ENCODE peak calls at places on chromosomes 12 and 14, in eight cellular contexts. F is uterus; Y is spleen; Q is pancreas; O is adipocyte; H is fibroblast of lung; K is CD8-positive, alpha-beta T cell; I is tibial nerve. Z is an unnamed sample.

GRCh38 chr14:88825078-88825458 is 617 bp downstream of the TTC8 start:
- DNase-seq in O (peak; percentile 30), K (no peak), F (no peak), Y (no peak), H (peak; percentile 45), I (no peak), Q (no peak), Z (no peak)

GRCh38 chr12:128729628-128730121 is 94.1 kb downstream of the SLC15A4 start:
- DNase-seq in H (no peak), Y (no peak), K (no peak), O (no peak), Q (no peak), F (no peak), I (no peak), Z (no peak)

GRCh38 chr12:75850751-75851462 is 180.7 kb downstream of the PHLDA1 start:
- DNase-seq in Y (no peak), I (no peak), Q (no peak), O (peak; percentile 44), F (no peak), H (peak; percentile 76), K (no peak), Z (no peak)

GRCh38 chr14:88910386-88910785 is 85.9 kb downstream of the TTC8 start:
- DNase-seq in Q (peak; percentile 45), F (no peak), I (no peak), H (no peak), O (no peak), K (no peak), Y (no peak), Z (no peak)

GRCh38 chr14:92546347-92547053 is 32.9 kb downstream of the RIN3 start:
- DNase-seq in H (peak; percentile 73), O (no peak), Y (no peak), K (no peak), Q (no peak), F (no peak), I (no peak), Z (no peak)

GRCh38 chr12:26721800-26722199 is 111.2 kb downstream of the ITPR2 start:
- DNase-seq in Q (no peak), F (no peak), O (no peak), K (no peak), H (no peak), Y (no peak), I (no peak), Z (no peak)

GRCh38 chr12:112239881-112240280 is 114.5 kb downstream of the TRAFD1 start:
- DNase-seq in I (no peak), K (no peak), Y (no peak), O (no peak), F (no peak), H (no peak), Q (no peak), Z (no peak)

GRCh38 chr14:37114559-37114958 is 57.8 kb downstream of the SLC25A21 start:
- DNase-seq in K (no peak), O (no peak), Y (no peak), F (no peak), H (no peak), Q (no peak), I (no peak), Z (no peak)

GRCh38 chr12:125683748-125684381 is 618.6 kb downstream of the AACS start:
- DNase-seq in I (no peak), Q (peak; percentile 82), Y (no peak), O (no peak), F (no peak), H (no peak), K (no peak), Z (peak; percentile 18)

GRCh38 chr14:32985881-32986280 is 47.2 kb downstream of the NPAS3 start:
- DNase-seq in K (no peak), H (peak; percentile 50), Y (no peak), Q (no peak), O (no peak), F (no peak), I (no peak), Z (no peak)

GRCh38 chr12:65685514-65685913 is 138.8 kb upstream of the HMGA2 start:
- DNase-seq in Q (no peak), O (peak; percentile 56), Y (no peak), K (no peak), I (no peak), H (no peak), F (no peak), Z (no peak)

GRCh38 chr12:43580601-43581000 is 28.6 kb upstream of the ADAMTS20 start:
- DNase-seq in K (no peak), I (no peak), H (no peak), Y (no peak), O (no peak), Q (no peak), F (no peak), Z (no peak)

DNA sequence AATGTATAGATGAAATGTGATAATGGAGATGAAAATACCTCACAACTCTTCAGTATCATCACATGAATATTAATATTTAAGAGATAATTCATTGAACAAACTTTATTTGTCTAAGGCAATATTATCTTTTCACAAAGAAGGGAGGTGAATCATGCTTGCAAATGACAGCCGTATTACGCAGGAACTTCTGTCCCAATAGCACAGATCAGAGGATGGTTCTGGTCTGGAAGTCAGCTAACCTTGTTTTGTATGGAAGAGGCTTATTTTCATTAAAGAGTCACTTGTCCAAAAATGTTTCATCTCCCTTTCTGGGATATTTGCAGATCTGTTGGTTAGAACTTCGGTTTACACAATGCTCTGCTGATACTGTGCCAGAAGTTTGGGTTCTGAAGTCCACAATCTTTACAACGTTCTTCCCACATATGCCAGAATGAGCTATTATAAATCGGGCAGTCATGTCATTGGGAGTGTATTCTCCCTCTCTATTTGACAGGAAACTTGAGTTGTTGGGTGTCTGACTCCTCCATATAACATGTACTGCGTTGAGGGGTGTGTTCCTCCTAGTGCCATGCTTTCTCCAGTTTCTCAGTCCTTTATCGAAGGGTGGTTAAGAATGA is 29.8 kb downstream of the YY1 start:
- DNase-seq in F (no peak), O (no peak), K (no peak), Y (no peak), I (no peak), H (no peak), Q (no peak), Z (no peak)
- H3K4me1 ChIP-seq in F (no peaks in the 10 kb centered on the region), O (peaks cover 14% of the 10 kb centered on the region), K (peaks cover 33% of the 10 kb centered on the region), Y (peaks cover 61% of the 10 kb centered on the region), I (no peaks in the 10 kb centered on the region), H (no peaks in the 10 kb centered on the region), Q (peaks cover 10% of the 10 kb centered on the region), Z (peaks cover 7% of the 10 kb centered on the region)

GRCh38 chr12:91179315-91179714 is 3.3 kb downstream of the DCN start:
- DNase-seq in F (no peak), O (peak; percentile 60), I (peak; percentile 57), K (no peak), Y (no peak), Q (no peak), H (no peak), Z (no peak)

GRCh38 chr12:91178801-91179200 is 3.8 kb downstream of the DCN start:
- DNase-seq in Q (no peak), O (no peak), F (no peak), K (no peak), I (no peak), H (peak; percentile 27), Y (no peak), Z (no peak)

GRCh38 chr12:91180577-91180976 is 2.0 kb downstream of the DCN start:
- DNase-seq in H (peak; percentile 86), I (no peak), Q (no peak), O (peak; percentile 91), F (no peak), K (no peak), Y (no peak), Z (no peak)

GRCh38 chr12:91181053-91181452 is 1.6 kb downstream of the DCN start:
- DNase-seq in F (no peak), H (peak; percentile 17), I (no peak), Q (no peak), K (no peak), Y (no peak), O (peak; percentile 43), Z (no peak)

GRCh38 chr12:91180162-91180561 is 2.5 kb downstream of the DCN start:
- DNase-seq in Y (no peak), H (no peak), F (no peak), O (no peak), Q (no peak), K (no peak), I (no peak), Z (no peak)
- H3K4me1 ChIP-seq in Y (no peaks in the 10 kb centered on the region), H (peaks cover 3% of the 10 kb centered on the region), F (no peaks in the 10 kb centered on the region), O (peaks cover 29% of the 10 kb centered on the region), Q (no peaks in the 10 kb centered on the region), K (no peaks in the 10 kb centered on the region), I (no peaks in the 10 kb centered on the region), Z (no peaks in the 10 kb centered on the region)

GRCh38 chr14:97706814-97707213 is 909.6 kb downstream of the VRK1 start:
- DNase-seq in K (no peak), Y (no peak), Q (no peak), H (no peak), I (no peak), F (no peak), O (no peak), Z (no peak)

GRCh38 chr14:97704316-97704715 is 907.1 kb downstream of the VRK1 start:
- DNase-seq in H (no peak), F (no peak), K (no peak), Y (no peak), I (no peak), Q (no peak), O (no peak), Z (no peak)

GRCh38 chr14:97705107-97705506 is 907.9 kb downstream of the VRK1 start:
- DNase-seq in Q (no peak), H (no peak), F (no peak), O (no peak), K (no peak), Y (no peak), I (no peak), Z (no peak)

GRCh38 chr14:97707603-97708002 is 910.4 kb downstream of the VRK1 start:
- DNase-seq in O (no peak), K (no peak), H (no peak), F (no peak), I (no peak), Y (no peak), Q (no peak), Z (no peak)

GRCh38 chr14:97705976-97706375 is 908.8 kb downstream of the VRK1 start:
- DNase-seq in H (no peak), I (no peak), O (no peak), F (no peak), Y (no peak), K (no peak), Q (no peak), Z (no peak)
- H3K4me1 ChIP-seq in H (no peaks in the 10 kb centered on the region), I (no peaks in the 10 kb centered on the region), O (no peaks in the 10 kb centered on the region), F (no peaks in the 10 kb centered on the region), Y (peaks cover 24% of the 10 kb centered on the region), K (peaks cover 93% of the 10 kb centered on the region), Q (no peaks in the 10 kb centered on the region), Z (no peaks in the 10 kb centered on the region)

GRCh38 chr14:90805662-90806548 is 10.3 kb downstream of the TTC7B start:
- DNase-seq in O (no peak), Y (no peak), K (no peak), Q (no peak), H (peak; percentile 42), I (no peak), F (peak; percentile 46), Z (no peak)

GRCh38 chr14:90809530-90810312 is 6.5 kb downstream of the TTC7B start:
- DNase-seq in Q (no peak), Y (no peak), I (no peak), K (no peak), F (no peak), H (no peak), O (no peak), Z (no peak)

GRCh38 chr14:90808759-90809529 is 7.3 kb downstream of the TTC7B start:
- DNase-seq in Y (no peak), K (no peak), F (no peak), I (no peak), O (no peak), Q (no peak), H (peak; percentile 58), Z (no peak)

GRCh38 chr14:90804776-90805391 is 11.3 kb downstream of the TTC7B start:
- DNase-seq in I (no peak), Q (no peak), Y (no peak), K (no peak), H (no peak), F (no peak), O (no peak), Z (no peak)

GRCh38 chr14:90807060-90807459 is 9.2 kb downstream of the TTC7B start:
- DNase-seq in F (no peak), K (no peak), H (no peak), O (no peak), I (no peak), Y (no peak), Q (no peak), Z (no peak)
- H3K4me1 ChIP-seq in F (no peaks in the 10 kb centered on the region), K (no peaks in the 10 kb centered on the region), H (no peaks in the 10 kb centered on the region), O (peaks cover 46% of the 10 kb centered on the region), I (peaks cover 9% of the 10 kb centered on the region), Y (peaks cover 60% of the 10 kb centered on the region), Q (peaks cover 12% of the 10 kb centered on the region), Z (no peaks in the 10 kb centered on the region)